ENCODE peak calls at places on chromosomes 5 and 9, in five cellular contexts. J is stimulated activated CD4-positive, alpha-beta T cell treated with anti-CD3 and anti-CD28 coated beads, Interleukin-2, amount 100 ng/mL, for 48 hours; E is H54; D is left ventricle myocardium inferior; Z is effector memory CD8-positive, alpha-beta T cell. X is an unnamed sample.

GRCh38 chr5:106488407-106488806 is 1182.3 kb downstream of the EFNA5 start:
- DNase-seq in E (no peak), Z (no peak), D (no peak), J (no peak), X (no peak)

GRCh38 chr9:87824216-87824875 is 58.3 kb upstream of the SPATA31E1 start:
- DNase-seq in J (no peak), Z (no peak), D (no peak), E (no peak), X (no peak)

GRCh38 chr9:111630182-111631070 is 708 bp upstream of the DNAJC25 start:
- DNase-seq in D (no peak), J (no peak), E (no peak), Z (no peak), X (no peak)

GRCh38 chr5:146388418-146388817 is 49.8 kb downstream of the POU4F3 start:
- DNase-seq in Z (no peak), J (no peak), D (no peak), E (peak), X (no peak)

GRCh38 chr5:176474476-176474875 is 26.3 kb downstream of the FAF2 start:
- DNase-seq in Z (no peak), E (no peak), J (no peak), D (no peak), X (no peak)

GRCh38 chr5:55030220-55030619 is 6.2 kb downstream of the GZMK start:
- DNase-seq in D (no peak), J (no peak), E (no peak), Z (no peak), X (no peak)

GRCh38 chr5:33346534-33346933 is 94.2 kb upstream of the TARS1 start:
- DNase-seq in Z (no peak), D (no peak), J (no peak), E (no peak), X (no peak)

GRCh38 chr9:79694676-79695400 is 123.1 kb downstream of the TLE4 start:
- DNase-seq in J (no peak), E (no peak), D (no peak), Z (no peak), X (no peak)

GRCh38 chr9:38160613-38161215 is 91.7 kb upstream of the SHB start:
- DNase-seq in D (peak), E (peak), Z (peak), J (peak), X (no peak)

GRCh38 chr5:56050566-56051292 is 56.0 kb upstream of the IL6ST start:
- DNase-seq in Z (no peak), J (no peak), E (no peak), D (no peak), X (no peak)

GRCh38 chr9:8188720-8189407 is 389.3 kb upstream of the DMAC1 start:
- DNase-seq in E (no peak), J (peak), D (no peak), Z (no peak), X (no peak)

GRCh38 chr9:133998915-133999580 is 6.9 kb upstream of the VAV2 start:
- DNase-seq in D (no peak), E (no peak), J (no peak), Z (no peak), X (no peak)

GRCh38 chr5:55694152-55694830 is 17.8 kb downstream of the SLC38A9 start:
- DNase-seq in J (no peak), E (no peak), Z (no peak), D (no peak), X (no peak)

GRCh38 chr9:126548312-126548711 is 65.4 kb upstream of the LMX1B start:
- DNase-seq in E (no peak), D (no peak), Z (no peak), J (no peak), X (no peak)

X was measured in Panc1.